ENCODE peak calls at places on chromosomes 6 and 20, in eight cellular contexts. One of them, this sample, is unnamed.

GRCh38 chr20:32820000-32820697 is 395 bp downstream of the MAPRE1 start:
- DNase-seq in stromal cell of bone marrow: no peak
- DNase-seq in aorta: peak; percentile 91
- DNase-seq in GM04503: no peak
- DNase-seq in CD4-positive, alpha-beta T cell: peak; percentile 62
- DNase-seq in HEK293T: peak; percentile 87
- DNase-seq in stimulated activated naive CD8-positive, alpha-beta T cell treated with anti-CD3 and anti-CD28 coated beads, Interleukin-15, amount 100 ng/mL, for 72 hours: peak; percentile 82
- DNase-seq in AG10803: peak; percentile 58
- DNase-seq in this sample: no peak

GRCh38 chr6:7769702-7770101 is 43.8 kb downstream of the BMP6 start:
- DNase-seq in GM04503: no peak
- DNase-seq in aorta: no peak
- DNase-seq in CD4-positive, alpha-beta T cell: no peak
- DNase-seq in HEK293T: no peak
- DNase-seq in AG10803: peak; percentile 55
- DNase-seq in stimulated activated naive CD8-positive, alpha-beta T cell treated with anti-CD3 and anti-CD28 coated beads, Interleukin-15, amount 100 ng/mL, for 72 hours: no peak
- DNase-seq in stromal cell of bone marrow: no peak
- DNase-seq in this sample: no peak

GRCh38 chr20:13819885-13820645 is 35.2 kb downstream of the NDUFAF5 start:
- DNase-seq in AG10803: peak; percentile 67
- DNase-seq in stromal cell of bone marrow: peak; percentile 24
- DNase-seq in GM04503: peak; percentile 12
- DNase-seq in HEK293T: peak; percentile 39
- DNase-seq in CD4-positive, alpha-beta T cell: no peak
- DNase-seq in stimulated activated naive CD8-positive, alpha-beta T cell treated with anti-CD3 and anti-CD28 coated beads, Interleukin-15, amount 100 ng/mL, for 72 hours: peak; percentile 13
- DNase-seq in aorta: peak; percentile 65
- DNase-seq in this sample: no peak

GRCh38 chr20:23255658-23256385 is 94.8 kb upstream of the NXT1 start:
- DNase-seq in stromal cell of bone marrow: no peak
- DNase-seq in aorta: no peak
- DNase-seq in HEK293T: no peak
- DNase-seq in stimulated activated naive CD8-positive, alpha-beta T cell treated with anti-CD3 and anti-CD28 coated beads, Interleukin-15, amount 100 ng/mL, for 72 hours: no peak
- DNase-seq in AG10803: peak; percentile 33
- DNase-seq in CD4-positive, alpha-beta T cell: no peak
- DNase-seq in GM04503: no peak
- DNase-seq in this sample: peak; percentile 49

GRCh38 chr6:162119349-162119748 is 608.2 kb downstream of the PRKN start:
- DNase-seq in stimulated activated naive CD8-positive, alpha-beta T cell treated with anti-CD3 and anti-CD28 coated beads, Interleukin-15, amount 100 ng/mL, for 72 hours: no peak
- DNase-seq in aorta: no peak
- DNase-seq in stromal cell of bone marrow: peak; percentile 21
- DNase-seq in CD4-positive, alpha-beta T cell: no peak
- DNase-seq in GM04503: no peak
- DNase-seq in AG10803: peak; percentile 59
- DNase-seq in HEK293T: no peak
- DNase-seq in this sample: no peak

GRCh38 chr6:32967151-32968091 is 973 bp upstream of the BRD2 start:
- DNase-seq in HEK293T: no peak
- DNase-seq in stimulated activated naive CD8-positive, alpha-beta T cell treated with anti-CD3 and anti-CD28 coated beads, Interleukin-15, amount 100 ng/mL, for 72 hours: peak; percentile 43
- DNase-seq in AG10803: peak; percentile 44
- DNase-seq in GM04503: no peak
- DNase-seq in stromal cell of bone marrow: peak; percentile 52
- DNase-seq in aorta: no peak
- DNase-seq in CD4-positive, alpha-beta T cell: no peak
- DNase-seq in this sample: no peak

GRCh38 chr6:106250997-106251396 is 74.6 kb downstream of the ATG5 start:
- DNase-seq in aorta: no peak
- DNase-seq in stimulated activated naive CD8-positive, alpha-beta T cell treated with anti-CD3 and anti-CD28 coated beads, Interleukin-15, amount 100 ng/mL, for 72 hours: no peak
- DNase-seq in CD4-positive, alpha-beta T cell: no peak
- DNase-seq in stromal cell of bone marrow: no peak
- DNase-seq in AG10803: no peak
- DNase-seq in GM04503: no peak
- DNase-seq in HEK293T: no peak
- DNase-seq in this sample: no peak

GRCh38 chr6:119446623-119447008 is 97.1 kb upstream of the MAN1A1 start:
- DNase-seq in AG10803: peak; percentile 90
- DNase-seq in CD4-positive, alpha-beta T cell: no peak
- DNase-seq in GM04503: peak; percentile 61
- DNase-seq in HEK293T: no peak
- DNase-seq in stimulated activated naive CD8-positive, alpha-beta T cell treated with anti-CD3 and anti-CD28 coated beads, Interleukin-15, amount 100 ng/mL, for 72 hours: no peak
- DNase-seq in stromal cell of bone marrow: peak; percentile 52
- DNase-seq in aorta: no peak
- DNase-seq in this sample: no peak

GRCh38 chr20:55116598-55116997 is 641.2 kb downstream of the DOK5 start:
- DNase-seq in stromal cell of bone marrow: no peak
- DNase-seq in HEK293T: no peak
- DNase-seq in stimulated activated naive CD8-positive, alpha-beta T cell treated with anti-CD3 and anti-CD28 coated beads, Interleukin-15, amount 100 ng/mL, for 72 hours: no peak
- DNase-seq in AG10803: no peak
- DNase-seq in GM04503: no peak
- DNase-seq in CD4-positive, alpha-beta T cell: no peak
- DNase-seq in aorta: no peak
- DNase-seq in this sample: no peak